ENCODE peak calls at places on chromosomes 11 and 22, in four cellular contexts. N is K562, W is GM12878, B is HepG2. R is an unnamed sample.

GRCh38 chr22:28111501-28111900 is 192.4 kb upstream of the PITPNB start:
- DNase-seq in N (no peak), W (no peak), B (no peak), R (no peak)

GRCh38 chr22:28247667-28248363 is 328.8 kb upstream of the PITPNB start:
- DNase-seq in W (no peak), N (peak), B (no peak), R (peak)

GRCh38 chr11:70141490-70142014 is 61.5 kb upstream of the FADD start:
- DNase-seq in N (no peak), W (no peak), B (no peak), R (no peak)

GRCh38 chr11:69298778-69299461 is 5.0 kb downstream of the MYEOV start:
- DNase-seq in W (no peak), B (no peak), N (no peak), R (no peak)

GRCh38 chr11:20873054-20873453 is 203.7 kb downstream of the NELL1 start:
- DNase-seq in W (no peak), B (peak), N (peak), R (peak)

GRCh38 chr11:101113540-101113939 is 16.1 kb downstream of the PGR start:
- DNase-seq in N (no peak), B (no peak), W (no peak), R (no peak)

GRCh38 chr11:102287963-102288744 is 29.1 kb upstream of the BIRC3 start:
- DNase-seq in W (peak), B (peak), N (peak), R (peak)

GRCh38 chr11:117230286-117230961 is 1.4 kb downstream of the PCSK7 start:
- DNase-seq in N (no peak), W (peak), B (no peak), R (no peak)

GRCh38 chr11:12211331-12212065 is 101.1 kb downstream of the MICAL2 start:
- DNase-seq in N (no peak), W (no peak), B (no peak), R (no peak)

GRCh38 chr11:120339394-120339890 is 3.2 kb downstream of the ARHGEF12 start:
- DNase-seq in W (no peak), B (peak), N (peak), R (no peak)

GRCh38 chr22:32066820-32067219 is 23.8 kb downstream of the SLC5A1 start:
- DNase-seq in B (no peak), N (no peak), W (no peak), R (no peak)

DNA sequence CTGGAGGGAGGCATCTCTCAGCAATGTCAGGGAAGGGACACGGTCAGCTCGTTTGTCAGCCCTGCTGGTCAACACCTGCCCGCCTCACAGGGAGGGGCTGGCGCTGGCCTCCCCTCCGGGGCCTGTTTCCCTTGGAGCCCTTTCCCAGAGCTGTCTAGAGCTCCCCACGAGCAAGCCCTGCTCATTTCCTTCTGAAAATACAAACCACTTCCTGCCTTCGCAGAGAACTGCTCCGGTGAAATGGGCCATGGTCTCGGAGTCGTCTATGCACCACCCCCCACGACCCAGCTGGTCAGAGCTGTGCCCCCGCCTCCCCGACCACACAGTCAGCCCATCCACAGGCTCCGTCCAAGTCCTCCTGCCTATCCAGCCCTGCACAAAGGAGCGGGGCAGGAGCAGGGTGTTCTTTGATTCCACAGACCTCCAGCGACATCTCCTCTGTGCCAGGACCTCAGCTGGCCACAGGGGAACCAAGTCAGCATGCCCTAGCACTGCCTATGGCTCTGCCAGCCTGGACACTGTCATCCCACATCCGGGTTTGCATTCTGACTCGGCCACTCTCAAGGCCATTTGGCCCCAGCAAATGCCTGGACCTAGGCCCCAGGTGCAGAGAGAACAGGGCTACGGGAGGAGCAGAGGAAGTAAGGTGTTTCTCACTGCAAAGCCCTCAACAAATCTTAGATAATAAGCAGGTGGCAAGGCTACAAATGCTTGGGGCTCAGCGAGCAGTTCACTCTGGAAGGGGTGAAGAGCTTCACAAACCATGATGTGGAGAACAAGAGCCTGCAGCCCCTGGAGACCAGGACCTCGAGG is 82.1 kb upstream of the WNT11 start:
- DNase-seq in N (no peak), B (no peak), W (no peak), R (no peak)
- TF ChIP-seq TARDBP in N (no peak), B (no peak), W (no peak), R (no peak)

GRCh38 chr11:46675288-46675851 is 25.0 kb downstream of the ARHGAP1 start:
- DNase-seq in W (no peak), B (peak), N (no peak), R (no peak)
- TF ChIP-seq FOXM1 in W (no peak), B (no peak), N (no peak), R (no peak)

DNA sequence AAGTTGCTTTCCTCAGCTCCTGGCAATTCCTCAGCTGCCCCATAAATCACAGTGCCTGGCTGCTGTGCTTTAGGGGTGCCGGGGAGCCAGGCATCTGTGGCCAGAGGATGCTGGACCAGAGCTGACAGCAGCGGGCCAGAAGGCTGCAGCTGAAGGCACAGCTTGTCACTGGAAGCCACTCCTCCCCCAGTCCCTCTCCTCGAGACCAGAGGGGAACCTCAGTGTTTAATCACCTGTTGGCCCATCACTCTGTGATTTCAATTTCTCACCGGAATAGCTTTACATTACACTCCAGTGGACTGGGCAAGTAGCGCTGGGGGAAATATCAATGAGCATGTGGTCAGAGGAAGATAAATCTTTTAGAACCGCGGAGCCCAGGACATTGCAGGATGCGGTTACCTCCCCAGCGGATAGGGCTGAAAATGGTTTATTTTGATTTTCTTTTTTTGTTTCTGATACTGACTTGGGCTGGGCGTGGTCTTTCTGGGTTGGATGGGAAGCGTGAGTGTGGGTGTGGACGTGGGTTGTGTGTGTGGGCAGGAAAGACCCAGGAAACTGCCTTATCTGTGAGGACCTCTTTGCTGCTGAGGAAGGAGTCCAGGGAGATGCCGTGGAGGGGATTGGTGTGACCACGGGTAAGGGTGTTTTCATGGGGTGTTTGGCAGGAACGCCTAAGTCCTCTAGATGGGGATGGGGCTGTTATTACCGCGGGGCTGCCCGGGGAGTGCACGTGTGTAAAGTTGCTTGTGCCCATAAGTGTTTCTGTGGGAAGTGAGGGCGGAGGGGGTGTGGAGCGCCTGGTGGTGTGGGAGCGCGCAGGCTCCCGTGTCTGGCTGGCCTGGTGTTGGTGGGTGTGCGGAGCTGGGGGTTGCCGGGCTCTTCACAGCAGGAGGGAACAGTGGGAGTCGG is 4.0 kb downstream of the DAGLA start:
- DNase-seq in B (no peak), W (no peak), N (no peak), R (no peak)
- TF ChIP-seq TARDBP in B (no peak), W (no peak), N (no peak), R (no peak)

DNA sequence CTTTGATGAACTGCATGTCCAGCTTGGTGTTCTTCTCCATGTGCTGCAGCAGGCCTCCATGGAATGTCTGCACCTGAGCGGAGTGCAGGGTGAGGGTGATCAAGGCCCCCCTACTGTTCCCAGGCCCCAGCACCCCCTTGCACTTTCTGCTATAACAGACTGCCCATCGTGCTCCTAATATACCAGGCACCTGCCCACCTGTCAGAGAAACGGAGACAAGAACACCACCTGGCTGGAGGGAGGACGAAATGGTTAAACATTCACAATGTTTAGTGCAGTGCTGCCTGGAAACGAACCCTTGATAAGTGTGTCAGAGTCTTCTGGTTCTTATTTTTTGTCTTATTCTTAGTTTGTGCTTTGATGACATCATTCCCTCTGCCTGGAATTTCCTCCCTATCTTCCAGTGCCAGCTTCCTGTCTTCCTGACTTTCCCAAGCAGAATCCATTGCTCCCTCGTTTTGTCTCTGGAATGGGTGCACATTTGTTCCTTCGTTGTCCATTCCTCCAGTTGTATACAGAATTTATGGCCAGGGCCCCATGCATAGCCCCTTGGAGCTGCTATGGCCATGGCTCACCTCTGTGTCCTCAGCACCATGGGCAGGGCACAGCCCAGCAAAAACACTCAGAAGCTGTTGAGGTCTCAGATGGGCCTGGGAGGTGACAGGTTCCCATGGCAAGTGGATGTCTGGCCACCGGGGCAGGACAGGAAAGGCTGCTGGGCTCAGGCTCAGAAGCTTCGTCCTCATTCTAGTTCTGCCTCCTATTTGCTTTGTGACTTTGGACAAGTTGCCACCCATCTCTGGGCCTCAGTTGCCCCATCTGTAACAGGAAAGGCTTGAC is 11.9 kb downstream of the BAIAP2L2 start:
- DNase-seq in W (no peak), N (no peak), B (no peak), R (no peak)
- TF ChIP-seq FOXM1 in W (no peak), N (no peak), B (no peak), R (no peak)

DNA sequence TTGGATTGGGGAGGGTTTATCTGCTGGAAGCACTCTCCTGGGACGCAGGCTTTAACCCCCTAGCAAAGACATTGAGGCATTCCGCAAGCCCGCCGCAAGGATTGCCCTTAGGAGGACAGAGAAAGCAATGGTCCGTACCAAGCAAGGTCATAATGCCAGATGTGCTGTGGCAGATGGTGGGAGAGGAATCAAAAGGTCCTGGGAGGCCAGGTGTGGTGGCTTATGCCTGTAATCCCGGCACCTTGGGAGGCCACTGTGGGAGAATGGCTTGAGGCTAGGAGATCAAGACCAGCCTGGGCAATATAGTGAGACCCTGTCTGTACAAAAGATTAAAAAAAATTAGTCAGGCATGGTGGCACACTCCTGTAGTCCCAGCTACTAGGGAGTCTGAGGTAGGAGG is 12.4 kb upstream of the PRAME start:
- DNase-seq in W (no peak), N (no peak), B (no peak), R (no peak)
- TF ChIP-seq TARDBP in W (no peak), N (no peak), B (no peak), R (no peak)

GRCh38 chr22:20945578-20945934 is 21.5 kb upstream of the AIFM3 start:
- DNase-seq in B (no peak), N (no peak), W (no peak), R (no peak)
- TF ChIP-seq FOXM1 in B (no peak), N (no peak), W (no peak), R (no peak)